ENCODE peak calls at places on chromosomes 6 and 20, in six cellular contexts. N is H9, W is IMR-90, T is H1, R is neuronal stem cell, D is mesenchymal stem cell. G is an unnamed sample.

GRCh38 chr20:38128691-38129090 is 36.4 kb downstream of the TGM2 start:
- DNase-seq in N (no peak), W (no peak), T (no peak), R (no peak), D (no peak), G (no peak)

GRCh38 chr6:79570802-79571367 is 33.7 kb upstream of the LCA5 start:
- DNase-seq in N (no peak), W (peak; percentile 48), T (no peak), R (no peak), D (peak; percentile 38), G (no peak)

GRCh38 chr6:105346052-105346451 is 56.8 kb downstream of the PREP start:
- DNase-seq in N (no peak), W (peak; percentile 93), T (no peak), R (no peak), D (peak; percentile 78), G (no peak)

GRCh38 chr6:31356216-31356945 is 598 bp downstream of the HLA-B start:
- DNase-seq in N (no peak), W (peak; percentile 18), T (no peak), R (no peak), D (peak; percentile 62), G (peak; percentile 6)

GRCh38 chr20:62959998-62960436 is 7.5 kb downstream of the SLC17A9 start:
- DNase-seq in N (no peak), W (no peak), T (no peak), R (no peak), D (no peak), G (no peak)

GRCh38 chr6:1796706-1797529 is 187.2 kb downstream of the FOXC1 start:
- DNase-seq in N (no peak), W (peak; percentile 72), T (no peak), R (no peak), D (no peak), G (no peak)

GRCh38 chr6:158205220-158205944 is 37.2 kb downstream of the GTF2H5 start:
- DNase-seq in N (peak; percentile 68), W (no peak), T (no peak), R (no peak), D (no peak), G (peak; percentile 26)

GRCh38 chr6:158080849-158081656 is 87.0 kb downstream of the SERAC1 start:
- DNase-seq in N (no peak), W (no peak), T (no peak), R (no peak), D (no peak), G (no peak)

GRCh38 chr6:126033696-126034095 is 47.4 kb downstream of the TRMT11 start:
- DNase-seq in N (no peak), W (peak; percentile 91), T (no peak), R (peak; percentile 32), D (peak; percentile 87), G (no peak)

GRCh38 chr6:111663692-111664564 is 58.2 kb upstream of the TRAF3IP2 start:
- DNase-seq in N (peak; percentile 92), W (peak; percentile 38), T (peak; percentile 44), R (peak; percentile 66), D (peak; percentile 46), G (peak; percentile 28)

GRCh38 chr20:19327401-19327800 is 115.0 kb downstream of the SLC24A3 start:
- DNase-seq in N (no peak), W (no peak), T (no peak), R (no peak), D (no peak), G (no peak)

GRCh38 chr6:32785781-32786533 is 22.6 kb upstream of the HLA-DQB2 start:
- DNase-seq in N (peak; percentile 52), W (peak; percentile 49), T (no peak), R (peak; percentile 48), D (peak; percentile 68), G (peak; percentile 43)

GRCh38 chr20:17533396-17533795 is 2.2 kb upstream of the BFSP1 start:
- DNase-seq in N (peak; percentile 70), W (peak; percentile 60), T (no peak), R (peak; percentile 45), D (peak; percentile 70), G (peak; percentile 39)

GRCh38 chr20:45518282-45518681 is 2.9 kb upstream of the SPINT3 start:
- DNase-seq in N (no peak), W (no peak), T (no peak), R (no peak), D (no peak), G (no peak)

GRCh38 chr6:42314571-42314950 is 96.9 kb upstream of the MRPS10 start:
- DNase-seq in N (no peak), W (no peak), T (no peak), R (no peak), D (no peak), G (no peak)
- H4K91ac ChIP-seq in N (peak overlapping the region; percentile 83), W (peak overlapping the region; percentile 97), T (peak overlapping the region; percentile 69), R (no peak overlapping the region), D (peak overlapping the region; percentile 87), G (peak overlapping the region; percentile 56)

DNA sequence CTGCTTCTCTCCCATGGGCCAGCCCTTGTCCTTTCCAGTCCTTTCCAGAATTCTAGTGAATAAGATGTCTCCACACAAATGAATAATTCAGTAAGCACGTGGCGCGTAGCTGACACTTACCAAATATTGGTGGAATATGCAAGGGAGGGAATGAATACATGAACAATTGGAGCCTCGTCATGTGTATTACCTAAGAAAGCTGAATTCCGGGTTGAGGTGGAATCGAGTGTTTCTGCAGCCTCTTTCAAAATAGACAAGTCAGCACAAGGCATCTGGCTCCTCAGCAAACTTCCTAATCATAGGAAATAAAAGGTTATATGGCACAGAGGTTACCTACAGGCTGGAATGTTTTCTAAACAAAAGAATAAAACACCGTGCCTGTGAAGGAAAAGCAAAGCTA is 47.0 kb upstream of the NT5E start:
- DNase-seq in N (no peak), W (no peak), T (no peak), R (no peak), D (no peak), G (peak; percentile 54)
- H3K9ac ChIP-seq in N (no peak overlapping the region), W (peak overlapping the region; percentile 79), T (no peak overlapping the region), R (no peak overlapping the region), D (peak overlapping the region; percentile 59), G (no peak overlapping the region)

DNA sequence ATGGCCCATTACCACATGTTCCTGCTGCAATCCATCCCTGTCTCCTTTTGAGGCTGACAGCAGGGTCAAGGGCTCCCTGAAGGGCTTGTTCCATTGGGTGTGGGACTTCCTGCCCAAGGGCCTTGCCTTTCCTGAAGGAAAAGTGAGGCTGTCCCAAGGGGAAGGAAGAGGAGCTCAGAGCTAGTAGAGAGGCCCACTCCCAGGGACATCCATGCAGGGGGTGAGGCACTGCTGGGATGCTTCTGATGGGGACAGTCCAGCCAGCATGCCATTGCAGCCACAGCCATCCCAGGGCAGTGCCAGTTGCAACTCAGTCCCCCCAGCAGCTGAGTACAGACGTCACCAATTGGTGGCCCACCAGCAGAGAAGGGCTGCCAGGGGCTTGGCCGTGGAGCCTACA is 138.5 kb upstream of the FOXA2 start:
- DNase-seq in N (no peak), W (no peak), T (no peak), R (no peak), D (no peak), G (no peak)
- H4K91ac ChIP-seq in N (no peak overlapping the region), W (no peak overlapping the region), T (no peak overlapping the region), R (no peak overlapping the region), D (peak overlapping the region; percentile 11), G (no peak overlapping the region)

DNA sequence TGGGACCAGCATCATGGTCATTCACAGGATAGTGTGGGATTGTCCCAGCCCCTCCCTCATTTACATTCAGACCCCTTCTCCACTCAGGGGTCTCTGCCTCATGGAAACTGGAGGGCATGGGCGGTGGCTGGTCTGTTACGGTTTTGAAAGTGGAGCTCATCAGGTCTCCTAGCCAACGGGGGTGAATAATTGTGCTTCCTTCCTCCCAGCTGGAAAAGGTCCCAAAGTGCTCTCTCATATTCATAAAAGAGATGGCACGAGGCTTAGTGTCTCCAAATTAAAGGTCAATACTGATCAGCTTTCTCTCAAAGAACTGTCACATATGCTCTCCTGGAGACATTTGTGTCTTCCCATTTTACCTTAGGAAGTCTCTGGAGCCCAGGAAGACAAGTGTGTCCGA is 19.9 kb downstream of the JARID2 start:
- DNase-seq in N (no peak), W (no peak), T (no peak), R (no peak), D (no peak), G (no peak)
- H3K9ac ChIP-seq in N (no peak overlapping the region), W (no peak overlapping the region), T (no peak overlapping the region), R (no peak overlapping the region), D (peak overlapping the region; percentile 57), G (no peak overlapping the region)

DNA sequence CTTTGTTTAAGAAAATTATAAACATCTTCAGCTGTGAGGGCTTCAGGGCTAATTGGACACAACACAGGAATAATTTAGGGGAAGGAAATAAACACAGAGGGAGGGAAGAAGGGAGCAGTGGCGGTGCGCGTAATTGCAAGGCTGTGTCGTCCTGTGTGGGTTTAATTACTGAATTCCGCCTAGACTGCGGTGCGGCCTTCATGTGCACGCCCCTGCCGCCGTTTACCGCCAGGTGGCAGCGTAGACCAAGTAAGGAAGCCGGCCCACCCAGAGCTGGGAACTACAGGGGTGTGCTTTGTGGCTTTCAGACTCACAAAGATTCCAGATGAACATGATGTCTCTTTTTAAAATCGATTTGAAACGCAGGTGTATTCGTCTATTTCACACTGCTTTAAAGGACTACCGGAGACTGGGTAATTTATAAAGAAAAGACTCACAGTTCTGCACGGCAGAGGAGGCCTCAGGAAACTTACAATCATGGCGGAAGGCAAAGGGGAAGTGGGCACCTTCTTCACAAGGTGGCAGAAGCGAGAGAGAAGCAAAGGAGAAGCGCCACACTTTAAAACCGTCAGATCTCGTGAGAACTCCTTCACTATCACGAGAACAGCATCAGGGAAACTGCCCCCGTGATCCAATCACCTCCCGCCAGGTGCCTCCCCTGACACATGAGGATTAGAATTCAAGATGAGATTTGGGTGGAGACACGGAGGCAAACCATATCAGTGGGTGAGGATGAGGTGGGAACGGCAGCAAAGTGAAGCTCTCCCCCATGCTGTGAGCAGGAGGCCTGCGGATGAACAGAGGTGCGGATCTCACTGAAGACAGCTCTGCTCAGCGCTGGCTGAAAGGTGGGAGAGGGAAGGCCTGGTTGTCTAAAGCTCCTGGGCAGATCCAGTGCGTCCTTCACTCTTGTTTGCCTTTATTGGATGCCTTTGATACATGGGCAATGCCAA is 222.0 kb upstream of the PDE10A start:
- DNase-seq in N (peak; percentile 84), W (peak; percentile 68), T (peak; percentile 47), R (peak; percentile 73), D (peak; percentile 77), G (peak; percentile 85)
- H4K91ac ChIP-seq in N (no peak overlapping the region), W (no peak overlapping the region), T (no peak overlapping the region), R (no peak overlapping the region), D (no peak overlapping the region), G (no peak overlapping the region)

DNA sequence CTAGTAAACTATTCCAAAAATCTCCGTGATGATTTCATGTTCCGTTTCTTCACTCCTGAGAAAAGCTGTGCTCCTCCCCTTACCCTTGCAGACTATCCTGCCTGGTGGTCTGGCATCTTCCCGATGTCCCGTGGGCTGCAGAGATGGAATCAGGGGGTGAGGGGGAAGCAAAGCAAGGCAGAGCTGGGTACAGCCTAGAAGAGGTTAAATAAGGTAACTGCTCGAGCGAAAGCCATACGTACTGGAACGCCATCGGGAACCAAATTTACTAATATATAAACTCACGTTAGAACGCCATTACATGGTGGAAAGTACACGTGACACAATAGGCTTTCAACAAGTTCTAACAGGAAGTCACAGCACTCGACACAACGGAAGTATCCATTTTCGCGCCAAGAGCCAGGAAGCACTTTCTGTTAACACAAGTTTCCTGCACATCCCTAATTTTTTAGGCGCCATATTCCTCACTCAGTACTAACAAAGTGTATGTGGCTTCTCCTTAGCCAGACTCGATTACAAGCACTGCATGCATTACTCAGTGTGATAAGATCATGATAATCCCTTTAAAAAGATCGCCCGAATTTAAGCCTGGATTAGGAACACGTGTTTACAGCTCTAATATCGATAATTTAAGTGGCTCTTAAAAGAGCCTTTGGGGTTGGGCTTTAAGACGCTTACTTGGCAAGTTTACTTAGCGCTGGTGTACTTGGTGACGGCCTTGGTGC is 101.6 kb upstream of the PRSS16 start:
- DNase-seq in N (peak; percentile 77), W (peak; percentile 91), T (no peak), R (no peak), D (peak; percentile 93), G (peak; percentile 66)
- H3K9ac ChIP-seq in N (peak overlapping the region; percentile 95), W (peak overlapping the region; percentile 95), T (peak overlapping the region; percentile 96), R (peak overlapping the region; percentile 87), D (peak overlapping the region; percentile 97), G (peak overlapping the region; percentile 82)

G was measured in trophoblast cell.